ENCODE peak calls at places on chromosomes 6 and 20, in eight cellular contexts. One of them, this sample, is unnamed. For H3K4me1, the result is how much of the 10 kb centered on the place peaks cover.

GRCh38 chr6:11785449-11785951 is 6.9 kb upstream of the ADTRP start:
- DNase-seq in left lung: no peak
- DNase-seq in GM12878: peak
- DNase-seq in prostate gland: peak
- DNase-seq in psoas muscle: no peak
- DNase-seq in hepatocyte: no peak
- DNase-seq in cardiac muscle cell: no peak
- DNase-seq in left ventricle myocardium inferior: no peak
- DNase-seq in this sample: no peak

GRCh38 chr20:20134941-20135572 is 82.7 kb downstream of the CFAP61 start:
- DNase-seq in left lung: no peak
- DNase-seq in GM12878: no peak
- DNase-seq in prostate gland: no peak
- DNase-seq in psoas muscle: no peak
- DNase-seq in hepatocyte: no peak
- DNase-seq in cardiac muscle cell: no peak
- DNase-seq in left ventricle myocardium inferior: no peak
- DNase-seq in this sample: no peak

GRCh38 chr6:148507774-148508173 is 165.1 kb downstream of the SASH1 start:
- DNase-seq in left lung: no peak
- DNase-seq in GM12878: no peak
- DNase-seq in prostate gland: no peak
- DNase-seq in psoas muscle: peak
- DNase-seq in hepatocyte: no peak
- DNase-seq in cardiac muscle cell: peak
- DNase-seq in left ventricle myocardium inferior: no peak
- DNase-seq in this sample: no peak

GRCh38 chr20:19251958-19252669 is 39.7 kb downstream of the SLC24A3 start:
- DNase-seq in left lung: no peak
- DNase-seq in GM12878: no peak
- DNase-seq in prostate gland: no peak
- DNase-seq in psoas muscle: no peak
- DNase-seq in hepatocyte: no peak
- DNase-seq in cardiac muscle cell: no peak
- DNase-seq in left ventricle myocardium inferior: no peak
- DNase-seq in this sample: no peak

GRCh38 chr6:140602843-140603242 is 1228.4 kb upstream of the CITED2 start:
- DNase-seq in left lung: no peak
- DNase-seq in GM12878: no peak
- DNase-seq in prostate gland: no peak
- DNase-seq in psoas muscle: no peak
- DNase-seq in hepatocyte: no peak
- DNase-seq in cardiac muscle cell: no peak
- DNase-seq in left ventricle myocardium inferior: no peak
- DNase-seq in this sample: no peak

GRCh38 chr20:38108438-38109024 is 56.5 kb downstream of the TGM2 start:
- DNase-seq in left lung: no peak
- DNase-seq in GM12878: no peak
- DNase-seq in prostate gland: peak
- DNase-seq in psoas muscle: peak
- DNase-seq in hepatocyte: no peak
- DNase-seq in cardiac muscle cell: peak
- DNase-seq in left ventricle myocardium inferior: peak
- DNase-seq in this sample: no peak

GRCh38 chr6:55239099-55239498 is 64.8 kb downstream of the HCRTR2 start:
- DNase-seq in left lung: no peak
- DNase-seq in GM12878: no peak
- DNase-seq in prostate gland: no peak
- DNase-seq in psoas muscle: no peak
- DNase-seq in hepatocyte: peak
- DNase-seq in cardiac muscle cell: peak
- DNase-seq in left ventricle myocardium inferior: no peak
- DNase-seq in this sample: no peak

GRCh38 chr6:159169193-159169555 is at the start of gene FNDC1:
- DNase-seq in left lung: no peak
- DNase-seq in GM12878: no peak
- DNase-seq in prostate gland: no peak
- DNase-seq in psoas muscle: peak
- DNase-seq in hepatocyte: peak
- DNase-seq in cardiac muscle cell: no peak
- DNase-seq in left ventricle myocardium inferior: peak
- DNase-seq in this sample: no peak

GRCh38 chr20:58306421-58307261 is 2.9 kb upstream of the RAB22A start:
- DNase-seq in left lung: peak
- DNase-seq in GM12878: peak
- DNase-seq in prostate gland: no peak
- DNase-seq in psoas muscle: no peak
- DNase-seq in hepatocyte: peak
- DNase-seq in cardiac muscle cell: peak
- DNase-seq in left ventricle myocardium inferior: no peak
- DNase-seq in this sample: peak

GRCh38 chr6:129567374-129567773 is 142.6 kb downstream of the ARHGAP18 start:
- DNase-seq in left lung: no peak
- DNase-seq in GM12878: no peak
- DNase-seq in prostate gland: no peak
- DNase-seq in psoas muscle: no peak
- DNase-seq in hepatocyte: peak
- DNase-seq in cardiac muscle cell: peak
- DNase-seq in left ventricle myocardium inferior: no peak
- DNase-seq in this sample: no peak

GRCh38 chr6:7479801-7480266 is 61.6 kb upstream of the DSP start:
- DNase-seq in left lung: peak
- DNase-seq in GM12878: no peak
- DNase-seq in prostate gland: peak
- DNase-seq in psoas muscle: no peak
- DNase-seq in hepatocyte: peak
- DNase-seq in cardiac muscle cell: peak
- DNase-seq in left ventricle myocardium inferior: no peak
- DNase-seq in this sample: no peak

GRCh38 chr6:98037571-98037970 is 754.6 kb upstream of the MMS22L start:
- DNase-seq in left lung: no peak
- DNase-seq in GM12878: no peak
- DNase-seq in prostate gland: no peak
- DNase-seq in psoas muscle: no peak
- DNase-seq in hepatocyte: no peak
- DNase-seq in cardiac muscle cell: no peak
- DNase-seq in left ventricle myocardium inferior: no peak
- DNase-seq in this sample: no peak
- TF ChIP-seq CTCF in left lung: no peak
- TF ChIP-seq CTCF in GM12878: no peak
- TF ChIP-seq CTCF in prostate gland: no peak
- TF ChIP-seq CTCF in psoas muscle: no peak
- TF ChIP-seq CTCF in hepatocyte: no peak
- TF ChIP-seq CTCF in cardiac muscle cell: no peak
- TF ChIP-seq CTCF in left ventricle myocardium inferior: no peak
- TF ChIP-seq CTCF in this sample: no peak

GRCh38 chr6:112030206-112030932 is 23.5 kb upstream of the CCN6 start:
- DNase-seq in left lung: no peak
- DNase-seq in GM12878: no peak
- DNase-seq in prostate gland: no peak
- DNase-seq in psoas muscle: no peak
- DNase-seq in hepatocyte: no peak
- DNase-seq in cardiac muscle cell: no peak
- DNase-seq in left ventricle myocardium inferior: no peak
- DNase-seq in this sample: no peak
- H3K4me1 ChIP-seq in left lung: under half
- H3K4me1 ChIP-seq in GM12878: under half
- H3K4me1 ChIP-seq in prostate gland: under half
- H3K4me1 ChIP-seq in psoas muscle: under half
- H3K4me1 ChIP-seq in hepatocyte: under half
- H3K4me1 ChIP-seq in cardiac muscle cell: under half
- H3K4me1 ChIP-seq in left ventricle myocardium inferior: under half
- H3K4me1 ChIP-seq in this sample: under half

DNA sequence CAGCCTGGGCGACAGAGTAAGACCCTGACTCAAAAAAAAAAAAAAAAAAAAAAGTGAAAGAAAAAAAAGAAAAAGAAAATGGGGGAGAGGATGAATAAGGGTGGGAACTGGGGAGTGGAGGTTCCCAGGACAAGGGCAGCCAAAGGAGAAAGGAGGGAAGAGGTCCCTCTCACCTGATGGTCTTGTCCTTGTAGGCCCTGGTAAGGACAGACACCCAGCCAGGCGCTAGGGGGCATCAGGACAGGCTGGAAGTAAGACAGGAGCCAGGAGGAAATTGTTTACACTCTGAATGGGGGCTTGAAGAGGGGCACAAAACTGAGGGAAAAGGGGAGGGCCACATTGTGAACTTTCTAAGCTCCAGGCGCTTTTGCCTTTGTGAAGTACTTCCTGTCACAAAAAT is 2.3 kb upstream of the ALDH5A1 start:
- DNase-seq in left lung: no peak
- DNase-seq in GM12878: no peak
- DNase-seq in prostate gland: no peak
- DNase-seq in psoas muscle: no peak
- DNase-seq in hepatocyte: peak
- DNase-seq in cardiac muscle cell: peak
- DNase-seq in left ventricle myocardium inferior: no peak
- DNase-seq in this sample: no peak
- TF ChIP-seq CTCF in left lung: no peak
- TF ChIP-seq CTCF in GM12878: peak
- TF ChIP-seq CTCF in prostate gland: no peak
- TF ChIP-seq CTCF in psoas muscle: no peak
- TF ChIP-seq CTCF in hepatocyte: peak
- TF ChIP-seq CTCF in cardiac muscle cell: peak
- TF ChIP-seq CTCF in left ventricle myocardium inferior: no peak
- TF ChIP-seq CTCF in this sample: no peak

GRCh38 chr20:33676652-33677645 is 2.7 kb upstream of the NECAB3 start:
- DNase-seq in left lung: no peak
- DNase-seq in GM12878: no peak
- DNase-seq in prostate gland: no peak
- DNase-seq in psoas muscle: no peak
- DNase-seq in hepatocyte: no peak
- DNase-seq in cardiac muscle cell: no peak
- DNase-seq in left ventricle myocardium inferior: no peak
- DNase-seq in this sample: no peak

GRCh38 chr20:33676121-33676520 is 1.9 kb upstream of the NECAB3 start:
- DNase-seq in left lung: no peak
- DNase-seq in GM12878: no peak
- DNase-seq in prostate gland: no peak
- DNase-seq in psoas muscle: no peak
- DNase-seq in hepatocyte: no peak
- DNase-seq in cardiac muscle cell: no peak
- DNase-seq in left ventricle myocardium inferior: no peak
- DNase-seq in this sample: no peak

GRCh38 chr20:33679758-33680485 is 5.7 kb upstream of the NECAB3 start:
- DNase-seq in left lung: no peak
- DNase-seq in GM12878: peak
- DNase-seq in prostate gland: no peak
- DNase-seq in psoas muscle: no peak
- DNase-seq in hepatocyte: no peak
- DNase-seq in cardiac muscle cell: no peak
- DNase-seq in left ventricle myocardium inferior: no peak
- DNase-seq in this sample: no peak

GRCh38 chr20:33675127-33675954 is 1.1 kb upstream of the NECAB3 start:
- DNase-seq in left lung: no peak
- DNase-seq in GM12878: no peak
- DNase-seq in prostate gland: no peak
- DNase-seq in psoas muscle: no peak
- DNase-seq in hepatocyte: no peak
- DNase-seq in cardiac muscle cell: peak
- DNase-seq in left ventricle myocardium inferior: no peak
- DNase-seq in this sample: no peak

GRCh38 chr20:33677991-33678431 is 3.8 kb upstream of the NECAB3 start:
- DNase-seq in left lung: no peak
- DNase-seq in GM12878: no peak
- DNase-seq in prostate gland: no peak
- DNase-seq in psoas muscle: peak
- DNase-seq in hepatocyte: no peak
- DNase-seq in cardiac muscle cell: no peak
- DNase-seq in left ventricle myocardium inferior: peak
- DNase-seq in this sample: no peak
- H3K4me1 ChIP-seq in left lung: under half
- H3K4me1 ChIP-seq in GM12878: under half
- H3K4me1 ChIP-seq in prostate gland: under half
- H3K4me1 ChIP-seq in psoas muscle: under half
- H3K4me1 ChIP-seq in hepatocyte: under half
- H3K4me1 ChIP-seq in cardiac muscle cell: under half
- H3K4me1 ChIP-seq in left ventricle myocardium inferior: under half
- H3K4me1 ChIP-seq in this sample: under half

GRCh38 chr6:135286962-135287525 is 105.9 kb downstream of the MYB start:
- DNase-seq in left lung: no peak
- DNase-seq in GM12878: no peak
- DNase-seq in prostate gland: no peak
- DNase-seq in psoas muscle: no peak
- DNase-seq in hepatocyte: no peak
- DNase-seq in cardiac muscle cell: no peak
- DNase-seq in left ventricle myocardium inferior: no peak
- DNase-seq in this sample: no peak

GRCh38 chr6:135281227-135281626 is 100.1 kb downstream of the MYB start:
- DNase-seq in left lung: peak
- DNase-seq in GM12878: no peak
- DNase-seq in prostate gland: no peak
- DNase-seq in psoas muscle: no peak
- DNase-seq in hepatocyte: no peak
- DNase-seq in cardiac muscle cell: no peak
- DNase-seq in left ventricle myocardium inferior: no peak
- DNase-seq in this sample: no peak

GRCh38 chr6:135281907-135282306 is 100.8 kb downstream of the MYB start:
- DNase-seq in left lung: no peak
- DNase-seq in GM12878: no peak
- DNase-seq in prostate gland: no peak
- DNase-seq in psoas muscle: no peak
- DNase-seq in hepatocyte: no peak
- DNase-seq in cardiac muscle cell: no peak
- DNase-seq in left ventricle myocardium inferior: no peak
- DNase-seq in this sample: no peak

GRCh38 chr6:135282425-135282824 is 101.3 kb downstream of the MYB start:
- DNase-seq in left lung: no peak
- DNase-seq in GM12878: no peak
- DNase-seq in prostate gland: no peak
- DNase-seq in psoas muscle: no peak
- DNase-seq in hepatocyte: no peak
- DNase-seq in cardiac muscle cell: no peak
- DNase-seq in left ventricle myocardium inferior: no peak
- DNase-seq in this sample: no peak

DNA sequence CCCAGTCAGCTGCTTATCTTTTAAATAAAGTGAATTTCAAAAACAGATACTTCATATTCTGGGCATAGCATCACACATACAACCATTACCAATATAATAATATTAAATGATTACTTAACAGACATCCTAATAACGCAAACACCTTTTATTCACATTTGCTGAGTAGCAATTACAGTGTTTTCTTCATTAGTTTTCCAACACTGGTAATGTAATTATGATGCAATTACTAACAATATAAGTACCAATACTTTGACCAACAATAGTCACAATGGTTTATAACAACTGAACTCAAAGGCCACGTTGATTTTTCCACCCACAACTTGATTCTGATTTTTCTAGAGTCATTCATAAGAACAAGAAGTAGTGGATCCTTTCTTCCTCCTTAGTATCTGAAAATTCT is 104.1 kb downstream of the MYB start:
- DNase-seq in left lung: no peak
- DNase-seq in GM12878: no peak
- DNase-seq in prostate gland: no peak
- DNase-seq in psoas muscle: no peak
- DNase-seq in hepatocyte: no peak
- DNase-seq in cardiac muscle cell: no peak
- DNase-seq in left ventricle myocardium inferior: no peak
- DNase-seq in this sample: no peak
- TF ChIP-seq CTCF in left lung: no peak
- TF ChIP-seq CTCF in GM12878: no peak
- TF ChIP-seq CTCF in prostate gland: no peak
- TF ChIP-seq CTCF in psoas muscle: no peak
- TF ChIP-seq CTCF in hepatocyte: no peak
- TF ChIP-seq CTCF in cardiac muscle cell: no peak
- TF ChIP-seq CTCF in left ventricle myocardium inferior: no peak
- TF ChIP-seq CTCF in this sample: no peak